ENCODE peak calls at places on chromosomes 2 and 18, in eight cellular contexts. X, B, U, P, W, S, D and C are unnamed samples.

GRCh38 chr2:72139471-72139870 is 8.2 kb downstream of the CYP26B1 start:
- DNase-seq in X (no peak), B (no peak), U (no peak), P (no peak), W (no peak), S (no peak), D (no peak), C (no peak)

GRCh38 chr2:102002229-102002628 is 10.5 kb downstream of the IL1R2 start:
- DNase-seq in X (no peak), B (no peak), U (no peak), P (no peak), W (no peak), S (no peak), D (no peak), C (no peak)

GRCh38 chr2:97728091-97728596 is 14.8 kb downstream of the ZAP70 start:
- DNase-seq in X (no peak), B (no peak), U (peak; percentile 56), P (no peak), W (no peak), S (no peak), D (peak; percentile 87), C (peak; percentile 16)

GRCh38 chr2:201644001-201644400 is 698 bp upstream of the TMEM237 start:
- DNase-seq in X (no peak), B (no peak), U (peak; percentile 47), P (peak; percentile 18), W (peak; percentile 28), S (no peak), D (peak; percentile 40), C (no peak)

GRCh38 chr2:99337931-99338580 is 867 bp downstream of the EIF5B start:
- DNase-seq in X (peak; percentile 8), B (no peak), U (peak; percentile 9), P (no peak), W (peak; percentile 8), S (no peak), D (peak; percentile 32), C (no peak)

GRCh38 chr2:239719791-239720410 is 305.2 kb downstream of the NDUFA10 start:
- DNase-seq in X (no peak), B (no peak), U (no peak), P (no peak), W (no peak), S (no peak), D (no peak), C (no peak)

GRCh38 chr18:54173980-54174611 is 50.4 kb downstream of the MBD2 start:
- DNase-seq in X (no peak), B (no peak), U (no peak), P (no peak), W (no peak), S (no peak), D (no peak), C (no peak)

GRCh38 chr2:163248321-163249090 is 409.9 kb upstream of the KCNH7 start:
- DNase-seq in X (no peak), B (no peak), U (no peak), P (no peak), W (peak; percentile 58), S (no peak), D (no peak), C (no peak)

GRCh38 chr18:37286801-37287200 is 278.8 kb downstream of the CELF4 start:
- DNase-seq in X (no peak), B (no peak), U (no peak), P (no peak), W (no peak), S (no peak), D (no peak), C (no peak)

GRCh38 chr18:37277753-37278152 is 287.8 kb downstream of the CELF4 start:
- DNase-seq in X (no peak), B (no peak), U (no peak), P (no peak), W (no peak), S (no peak), D (no peak), C (no peak)

GRCh38 chr18:37284260-37284659 is 281.3 kb downstream of the CELF4 start:
- DNase-seq in X (no peak), B (no peak), U (no peak), P (no peak), W (no peak), S (no peak), D (no peak), C (no peak)

GRCh38 chr18:37280701-37281100 is 284.9 kb downstream of the CELF4 start:
- DNase-seq in X (no peak), B (no peak), U (no peak), P (no peak), W (no peak), S (no peak), D (no peak), C (no peak)

GRCh38 chr18:37282386-37283037 is 283.1 kb downstream of the CELF4 start:
- DNase-seq in X (peak; percentile 26), B (peak; percentile 21), U (no peak), P (no peak), W (peak; percentile 49), S (no peak), D (no peak), C (peak; percentile 26)
- TF ChIP-seq CTCF in X (peak; percentile 31), B (peak; percentile 47), U (peak; percentile 36), P (no peak), W (peak; percentile 65), S (peak; percentile 31), D (peak; percentile 32), C (peak; percentile 65)

GRCh38 chr2:127106998-127107621 is at the start of gene BIN1:
- DNase-seq in X (peak; percentile 93), B (peak; percentile 93), U (peak; percentile 84), P (peak; percentile 86), W (peak; percentile 97), S (peak; percentile 89), D (peak; percentile 82), C (peak; percentile 94)

GRCh38 chr2:127105656-127106456 is 1.1 kb downstream of the BIN1 start:
- DNase-seq in X (no peak), B (peak; percentile 61), U (peak; percentile 18), P (no peak), W (peak; percentile 73), S (no peak), D (no peak), C (peak; percentile 21)

GRCh38 chr2:127108090-127108523 is 1.2 kb upstream of the BIN1 start:
- DNase-seq in X (no peak), B (no peak), U (no peak), P (no peak), W (no peak), S (no peak), D (no peak), C (no peak)

GRCh38 chr2:127106457-127106997 is 427 bp downstream of the BIN1 start:
- DNase-seq in X (no peak), B (peak; percentile 49), U (no peak), P (no peak), W (peak; percentile 47), S (peak; percentile 41), D (peak; percentile 45), C (peak; percentile 22)

DNA sequence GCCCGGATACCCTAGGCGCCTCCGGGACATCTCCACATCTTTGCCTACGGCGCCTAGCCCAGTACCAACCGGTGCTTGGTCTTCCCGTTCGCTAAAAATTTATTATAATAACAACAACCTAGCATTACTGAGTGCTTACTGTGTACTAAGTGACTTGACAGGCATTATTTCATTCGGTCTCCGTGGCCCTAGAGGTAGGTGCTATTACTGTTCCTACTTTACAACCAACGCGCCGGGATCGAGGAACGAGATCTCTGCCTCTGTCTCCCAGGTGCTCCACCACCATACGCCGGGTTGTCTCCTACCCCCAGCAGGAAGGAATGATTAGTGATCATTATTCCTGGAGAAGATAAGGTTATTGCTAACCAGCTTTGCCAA is 657 bp upstream of the BIN1 start:
- DNase-seq in X (peak; percentile 84), B (no peak), U (no peak), P (no peak), W (no peak), S (no peak), D (no peak), C (peak; percentile 37)
- TF ChIP-seq CTCF in X (no peak), B (no peak), U (peak; percentile 20), P (no peak), W (peak; percentile 36), S (peak; percentile 51), D (no peak), C (peak; percentile 42)

GRCh38 chr2:39597309-39597708 is 68.4 kb upstream of the TMEM178A start:
- DNase-seq in X (no peak), B (no peak), U (no peak), P (no peak), W (no peak), S (no peak), D (no peak), C (no peak)

GRCh38 chr2:39595116-39595515 is 70.6 kb upstream of the TMEM178A start:
- DNase-seq in X (no peak), B (no peak), U (no peak), P (no peak), W (no peak), S (no peak), D (no peak), C (no peak)

DNA sequence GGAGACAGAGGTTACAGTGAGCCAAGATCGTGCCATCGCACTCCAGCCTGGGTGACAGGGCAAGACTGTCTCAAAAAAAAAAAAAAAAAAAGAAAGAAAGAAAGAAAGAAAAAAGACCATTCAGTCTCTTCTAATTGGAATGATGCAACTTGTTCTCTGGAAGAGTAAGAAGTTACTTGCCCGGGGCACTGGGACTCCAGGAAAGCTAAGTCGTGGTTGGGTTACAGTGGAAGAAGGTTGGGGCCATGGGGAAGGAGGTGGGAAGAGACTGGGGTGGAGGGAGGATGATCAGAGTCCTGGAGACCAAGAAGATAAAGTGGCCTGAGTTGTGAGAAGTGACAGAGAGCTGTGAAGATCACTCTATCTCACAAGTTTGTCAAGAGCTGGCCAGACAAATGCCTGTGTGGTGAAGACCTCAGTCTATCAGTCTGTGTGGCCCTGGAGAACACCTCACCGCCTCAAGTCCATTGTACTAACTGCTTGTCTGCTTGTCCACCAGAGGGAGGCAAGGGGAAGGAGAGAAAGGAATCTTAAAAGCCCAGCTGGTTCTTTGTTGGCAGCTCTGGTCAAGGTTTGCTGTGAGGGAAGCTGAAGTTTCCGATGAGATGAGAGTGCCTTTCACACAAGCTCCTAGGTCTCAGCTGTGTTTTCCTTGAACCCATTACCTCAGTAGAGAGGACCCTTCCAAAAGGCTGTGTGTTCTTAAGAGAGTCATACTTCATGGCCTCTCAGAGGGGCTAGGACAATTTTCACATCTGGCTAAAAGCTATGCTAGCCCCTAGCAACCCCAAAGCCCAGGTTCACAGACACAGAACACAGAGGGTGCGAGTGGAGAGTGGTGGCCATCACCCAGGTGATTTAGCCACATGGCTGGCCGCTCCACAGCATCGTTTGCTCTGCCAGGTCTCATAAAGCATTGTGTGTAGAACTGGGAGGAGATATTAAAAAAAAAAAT is 72.0 kb upstream of the TMEM178A start:
- DNase-seq in X (peak; percentile 39), B (peak; percentile 9), U (peak; percentile 85), P (peak; percentile 62), W (peak; percentile 68), S (peak; percentile 37), D (peak; percentile 66), C (peak; percentile 53)
- TF ChIP-seq CTCF in X (peak; percentile 44), B (peak; percentile 43), U (peak; percentile 94), P (peak; percentile 41), W (peak; percentile 59), S (no peak), D (peak; percentile 63), C (peak; percentile 46)

DNA sequence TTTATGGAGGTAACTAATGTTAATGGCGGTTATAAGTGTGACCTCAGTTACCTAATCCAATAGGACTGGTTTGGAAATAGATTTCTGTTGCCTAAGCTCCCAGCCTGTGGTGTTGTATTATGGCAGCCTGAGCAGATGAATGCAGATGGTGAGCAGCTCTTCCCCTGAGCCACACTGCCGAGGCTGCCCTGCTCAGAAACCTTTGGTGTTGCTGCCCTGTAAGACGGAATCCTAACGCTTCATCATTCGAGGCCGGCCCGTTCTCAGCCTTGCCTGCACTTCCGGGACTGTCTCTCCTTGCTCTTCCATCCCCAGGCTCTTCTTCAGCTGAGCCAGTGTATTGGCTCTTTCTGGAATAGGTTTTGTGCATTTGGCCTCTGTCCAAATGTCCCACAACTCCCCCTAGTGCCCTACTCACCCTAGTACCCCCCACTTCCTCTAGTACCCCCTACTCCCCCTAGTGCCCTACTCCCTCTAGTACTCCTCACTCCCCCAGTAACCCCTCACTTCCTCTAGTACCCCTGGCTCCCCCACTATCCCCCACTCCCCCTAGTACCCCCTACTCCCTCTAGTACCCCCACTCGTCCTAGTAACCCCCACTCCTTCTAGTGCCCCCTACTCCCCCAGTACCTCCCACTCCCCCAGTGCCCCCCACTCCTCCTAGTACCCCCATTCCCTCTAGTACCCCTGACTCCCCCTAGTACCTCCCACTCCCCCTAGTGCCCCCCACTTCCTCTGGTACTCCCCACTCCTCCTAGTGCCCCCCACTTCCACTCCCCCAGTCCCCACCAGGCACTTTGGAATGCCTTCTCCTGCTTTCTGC is 106.0 kb upstream of the TAF1B start:
- DNase-seq in X (peak; percentile 26), B (no peak), U (peak; percentile 21), P (no peak), W (no peak), S (no peak), D (no peak), C (no peak)
- TF ChIP-seq CTCF in X (no peak), B (no peak), U (peak; percentile 3), P (no peak), W (no peak), S (no peak), D (no peak), C (no peak)